ENCODE peak calls at places on chromosome 2, in eight cellular contexts. R is heart right ventricle, A is tibial nerve, T is astrocyte, Q is A549, N is K562, B is PC-9, W is RWPE1. Z is an unnamed sample.

GRCh38 chr2:101710690-101711318 is 13.3 kb downstream of the MAP4K4 start:
- DNase-seq in W (peak; percentile 16), Q (no peak), T (peak; percentile 59), A (no peak), B (no peak), R (no peak), N (no peak), Z (no peak)

GRCh38 chr2:171941316-171941699 is 19.0 kb downstream of the HAT1 start:
- DNase-seq in N (no peak), A (no peak), R (no peak), W (no peak), B (no peak), Q (no peak), T (no peak), Z (no peak)

GRCh38 chr2:55871637-55872036 is 51.9 kb downstream of the EFEMP1 start:
- DNase-seq in A (no peak), W (no peak), T (no peak), N (no peak), R (no peak), B (no peak), Q (no peak), Z (peak; percentile 32)

GRCh38 chr2:217331577-217332139 is 471.8 kb upstream of the TNP1 start:
- DNase-seq in R (peak; percentile 21), W (peak; percentile 46), Q (peak; percentile 86), T (peak; percentile 95), A (no peak), B (peak; percentile 99), N (no peak), Z (no peak)

GRCh38 chr2:133063792-133064191 is 393.8 kb upstream of the LYPD1 start:
- DNase-seq in A (no peak), W (peak; percentile 4), Q (peak; percentile 13), N (no peak), R (no peak), B (no peak), T (peak; percentile 56), Z (peak; percentile 9)

GRCh38 chr2:180222642-180223041 is 215.5 kb upstream of the CWC22 start:
- DNase-seq in N (no peak), Q (no peak), A (no peak), R (peak; percentile 14), T (peak; percentile 91), W (peak; percentile 71), B (no peak), Z (no peak)

GRCh38 chr2:89000235-89000634 is 308.8 kb downstream of the RPIA start:
- DNase-seq in T (no peak), B (no peak), N (no peak), A (no peak), W (no peak), R (no peak), Q (no peak), Z (no peak)

GRCh38 chr2:217943379-217944321 is 59.1 kb downstream of the TNS1 start:
- DNase-seq in Q (peak; percentile 35), W (no peak), T (peak; percentile 50), A (peak; percentile 68), N (peak; percentile 74), R (peak; percentile 91), B (peak; percentile 37), Z (no peak)

GRCh38 chr2:55857766-55858165 is 65.8 kb downstream of the EFEMP1 start:
- DNase-seq in R (no peak), B (no peak), W (no peak), A (no peak), T (no peak), Q (no peak), N (no peak), Z (no peak)

GRCh38 chr2:111005307-111005706 is 115.4 kb upstream of the BCL2L11 start:
- DNase-seq in Q (no peak), N (no peak), B (no peak), T (no peak), W (no peak), R (no peak), A (no peak), Z (no peak)

GRCh38 chr2:174259981-174260380 is 11.6 kb upstream of the OLA1 start:
- DNase-seq in N (no peak), W (peak; percentile 12), Q (no peak), A (no peak), T (peak; percentile 47), B (no peak), R (no peak), Z (no peak)

GRCh38 chr2:110732422-110733413 is at the start of gene ACOXL:
- DNase-seq in Q (no peak), B (peak; percentile 58), W (no peak), R (no peak), N (peak; percentile 30), A (no peak), T (no peak), Z (no peak)

GRCh38 chr2:173553589-173553988 is 198.9 kb downstream of the CDCA7 start:
- DNase-seq in A (no peak), T (peak; percentile 30), W (no peak), N (no peak), R (no peak), B (no peak), Q (peak; percentile 42), Z (no peak)

GRCh38 chr2:32357545-32358482 is 991 bp downstream of the BIRC6 start:
- DNase-seq in A (no peak), W (peak; percentile 34), Q (peak; percentile 56), N (peak; percentile 64), B (peak; percentile 40), R (peak; percentile 34), T (peak; percentile 34), Z (peak; percentile 62)

GRCh38 chr2:126783341-126783740 is 115.3 kb upstream of the TEX51 start:
- DNase-seq in W (no peak), A (no peak), Q (no peak), T (no peak), N (no peak), B (no peak), R (no peak), Z (no peak)

GRCh38 chr2:172086349-172087190 is 1.3 kb downstream of the DLX1 start:
- DNase-seq in T (no peak), N (no peak), Q (no peak), R (no peak), A (no peak), B (no peak), W (no peak), Z (peak; percentile 24)

GRCh38 chr2:171248205-171248662 is 87.5 kb upstream of the TLK1 start:
- DNase-seq in R (no peak), N (no peak), T (no peak), Q (no peak), A (no peak), B (no peak), W (no peak), Z (no peak)

GRCh38 chr2:185608799-185609198 is 129.8 kb upstream of the FSIP2 start:
- DNase-seq in T (peak; percentile 6), B (no peak), Q (peak; percentile 31), A (no peak), R (no peak), W (peak; percentile 4), N (no peak), Z (peak; percentile 0)

DNA sequence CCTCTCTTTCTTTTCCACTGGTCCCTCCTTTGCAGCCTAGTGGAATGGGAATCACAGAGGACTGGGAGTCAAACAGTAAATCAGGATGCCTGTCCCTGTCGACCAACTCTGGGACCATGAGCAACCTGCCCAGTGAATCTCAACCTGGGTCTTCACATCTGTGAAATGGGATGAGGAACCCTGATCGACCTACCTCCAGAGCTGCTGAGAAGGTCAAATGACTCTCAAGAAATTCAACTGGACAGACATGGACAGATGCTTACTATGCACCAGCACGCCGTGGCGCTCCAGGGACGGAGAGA is 73.3 kb upstream of the TAF1B start:
- DNase-seq in W (no peak), B (no peak), R (no peak), T (no peak), N (no peak), A (no peak), Q (no peak), Z (no peak)
- H3K27ac ChIP-seq in W (peak overlapping the region; percentile 85), B (no peak overlapping the region), R (peak overlapping the region; percentile 65), T (no peak overlapping the region), N (no peak overlapping the region), A (no peak overlapping the region), Q (peak overlapping the region; percentile 54), Z (no peak overlapping the region)

GRCh38 chr2:155836439-155836838 is 496.1 kb downstream of the NR4A2 start:
- DNase-seq in A (no peak), Q (no peak), R (no peak), T (no peak), N (no peak), B (no peak), W (no peak), Z (no peak)

GRCh38 chr2:155825876-155826275 is 506.6 kb downstream of the NR4A2 start:
- DNase-seq in W (no peak), R (no peak), T (no peak), Q (no peak), N (peak; percentile 27), B (no peak), A (no peak), Z (no peak)

DNA sequence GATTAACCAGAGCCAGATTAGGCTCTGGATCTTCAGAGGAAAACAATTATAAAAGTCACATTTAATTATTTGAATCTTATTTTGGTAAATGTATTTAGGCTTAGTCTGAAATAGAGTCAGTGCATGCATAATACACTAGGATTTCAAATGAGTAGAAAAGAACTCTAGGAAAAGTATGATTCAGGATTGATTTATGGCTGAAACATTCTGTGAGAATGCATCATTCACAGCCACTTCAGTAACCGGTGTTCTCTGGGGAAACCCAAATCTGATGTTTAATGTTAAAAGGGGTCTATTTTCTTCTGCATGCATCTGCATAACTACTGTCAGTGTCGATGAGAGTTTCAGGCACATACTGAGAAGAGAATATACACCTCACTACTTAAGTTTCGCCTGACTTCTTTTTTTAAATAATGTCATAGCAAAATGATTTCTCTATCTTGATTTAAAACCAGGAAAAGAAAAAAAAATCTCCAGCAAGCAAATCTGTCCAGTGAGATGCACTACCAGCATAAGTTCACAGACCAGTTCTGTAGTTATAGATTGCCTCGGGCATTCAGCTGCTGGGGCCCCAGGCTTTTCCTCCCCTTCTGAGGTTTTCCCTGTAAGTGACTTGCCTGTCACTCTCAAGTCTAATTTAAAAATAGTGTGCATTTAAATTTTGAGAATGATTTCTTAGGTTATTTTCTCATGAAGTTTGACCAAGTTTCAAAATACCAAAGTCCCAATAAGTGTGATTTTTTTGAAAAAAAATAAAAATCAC is 501.5 kb downstream of the NR4A2 start:
- DNase-seq in T (peak; percentile 4), A (no peak), R (no peak), B (no peak), N (no peak), Q (no peak), W (no peak), Z (no peak)
- H3K27ac ChIP-seq in T (no peak overlapping the region), A (no peak overlapping the region), R (no peak overlapping the region), B (no peak overlapping the region), N (no peak overlapping the region), Q (no peak overlapping the region), W (no peak overlapping the region), Z (no peak overlapping the region)

DNA sequence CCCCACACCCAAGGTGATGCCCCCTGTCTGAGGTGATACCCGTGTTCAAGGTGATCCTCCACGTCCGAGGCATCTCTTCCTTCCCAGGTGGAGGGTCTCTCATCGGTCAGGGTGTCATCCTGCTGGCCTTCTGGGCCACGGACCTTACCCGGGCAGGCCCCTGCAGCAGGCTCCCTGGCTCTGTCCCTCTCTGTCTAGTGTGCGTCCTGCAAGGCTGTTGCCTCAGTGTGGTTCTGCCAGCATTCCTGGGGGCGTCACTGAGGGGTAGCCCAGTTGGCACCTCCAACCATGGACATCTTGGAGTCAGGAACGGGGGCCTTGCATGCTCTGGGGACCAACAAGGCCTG is 5.6 kb upstream of the PER2 start:
- DNase-seq in T (no peak), N (no peak), W (no peak), B (no peak), R (no peak), A (no peak), Q (no peak), Z (no peak)
- H3K27ac ChIP-seq in T (no peak overlapping the region), N (no peak overlapping the region), W (no peak overlapping the region), B (no peak overlapping the region), R (no peak overlapping the region), A (no peak overlapping the region), Q (peak overlapping the region; percentile 31), Z (no peak overlapping the region)

GRCh38 chr2:187614756-187615155 is 60.5 kb upstream of the TFPI start:
- DNase-seq in W (no peak), N (no peak), T (peak; percentile 71), Q (no peak), R (no peak), A (no peak), B (no peak), Z (no peak)
- H3K27ac ChIP-seq in W (no peak overlapping the region), N (no peak overlapping the region), T (no peak overlapping the region), Q (no peak overlapping the region), R (no peak overlapping the region), A (no peak overlapping the region), B (no peak overlapping the region), Z (no peak overlapping the region)

Z was measured in OCI-LY7.